ENCODE peak calls at places on chromosomes 1 and 21, in eight cellular contexts. Y, J, W, F, G, Q, X and L are unnamed samples. For H3K9me3, the result is how much of the 10 kb centered on the place peaks cover.

GRCh38 chr1:119814288-119814687 is 3.0 kb upstream of the REG4 start:
- DNase-seq in J (no peak), F (no peak), X (no peak), Y (no peak), W (no peak), Q (no peak), G (no peak), L (no peak)

GRCh38 chr1:54487571-54488050 is 60.4 kb upstream of the ACOT11 start:
- DNase-seq in J (no peak), Y (no peak), W (no peak), F (no peak), X (peak), G (peak), Q (no peak), L (no peak)

GRCh38 chr1:171984850-171985485 is 143.7 kb downstream of the DNM3 start:
- DNase-seq in G (peak), W (peak), J (peak), F (no peak), Y (no peak), X (peak), Q (no peak), L (peak)

GRCh38 chr1:23613191-23614126 is 54.2 kb upstream of the ID3 start:
- DNase-seq in Y (no peak), F (no peak), W (no peak), J (no peak), Q (no peak), X (no peak), G (no peak), L (peak)

GRCh38 chr1:154446292-154446691 is 41.1 kb downstream of the IL6R start:
- DNase-seq in F (no peak), W (no peak), G (no peak), J (no peak), Y (peak), Q (no peak), X (no peak), L (no peak)

GRCh38 chr1:120133228-120133927 is 42.9 kb downstream of the SEC22B start:
- DNase-seq in X (no peak), Y (no peak), J (no peak), Q (no peak), G (no peak), F (no peak), W (no peak), L (no peak)

GRCh38 chr1:1069061-1069710 is 4.9 kb downstream of the RNF223 start:
- DNase-seq in G (peak), X (peak), W (peak), Q (peak), J (peak), F (peak), Y (peak), L (peak)

GRCh38 chr1:31201871-31202270 is 37.8 kb downstream of the NKAIN1 start:
- DNase-seq in J (no peak), F (no peak), W (no peak), Y (no peak), G (no peak), Q (no peak), X (no peak), L (no peak)

GRCh38 chr1:26471201-26471497 is 1.1 kb upstream of the HMGN2 start:
- DNase-seq in X (no peak), G (no peak), Q (no peak), W (no peak), Y (no peak), J (no peak), F (no peak), L (no peak)

GRCh38 chr1:233081686-233082085 is 131.3 kb downstream of the NTPCR start:
- DNase-seq in Q (no peak), X (peak), F (no peak), W (no peak), G (no peak), J (no peak), Y (no peak), L (no peak)

GRCh38 chr1:246533371-246533905 is 26.4 kb upstream of the SMYD3 start:
- DNase-seq in Q (no peak), F (no peak), G (no peak), X (no peak), J (no peak), W (no peak), Y (no peak), L (no peak)

GRCh38 chr21:33026299-33026858 is 644 bp downstream of the OLIG2 start:
- DNase-seq in W (no peak), X (no peak), Q (no peak), J (no peak), G (no peak), Y (no peak), F (no peak), L (no peak)

GRCh38 chr1:35559317-35559944 is 1.8 kb downstream of the NCDN start:
- DNase-seq in X (no peak), G (no peak), Y (no peak), W (no peak), J (no peak), F (no peak), Q (no peak), L (no peak)

GRCh38 chr1:183444243-183444642 is 26.1 kb upstream of the NMNAT2 start:
- DNase-seq in J (no peak), X (peak), W (no peak), F (no peak), Y (no peak), G (no peak), Q (no peak), L (no peak)

GRCh38 chr1:9717193-9718005 is 65.9 kb downstream of the PIK3CD start:
- DNase-seq in F (peak), Y (peak), J (peak), X (no peak), G (peak), Q (no peak), W (no peak), L (peak)

GRCh38 chr1:228379165-228379460 is 27.5 kb downstream of the TRIM11 start:
- DNase-seq in Q (no peak), Y (no peak), G (peak), J (no peak), W (peak), F (no peak), X (no peak), L (no peak)

GRCh38 chr1:241101622-241102021 is 255.4 kb downstream of the RGS7 start:
- DNase-seq in Q (no peak), Y (no peak), J (no peak), X (no peak), F (no peak), W (no peak), G (no peak), L (no peak)

GRCh38 chr1:229318056-229318455 is 24.8 kb downstream of the CCSAP start:
- DNase-seq in Y (no peak), W (no peak), Q (no peak), G (no peak), X (no peak), J (no peak), F (no peak), L (no peak)

GRCh38 chr1:47661065-47661464 is 223.2 kb downstream of the FOXD2 start:
- DNase-seq in J (no peak), G (no peak), Q (no peak), W (no peak), F (no peak), Y (no peak), X (no peak), L (no peak)

GRCh38 chr1:45953934-45954333 is 150.5 kb downstream of the MAST2 start:
- DNase-seq in X (no peak), J (no peak), G (no peak), W (no peak), F (no peak), Y (no peak), Q (no peak), L (no peak)

GRCh38 chr1:206441336-206441967 is 28.8 kb upstream of the IKBKE start:
- DNase-seq in G (no peak), W (no peak), J (no peak), Q (no peak), X (no peak), Y (no peak), F (no peak), L (no peak)

GRCh38 chr1:162922196-162922595 is 61.2 kb upstream of the CCDC190 start:
- DNase-seq in Q (no peak), J (no peak), F (no peak), W (peak), X (peak), Y (no peak), G (no peak), L (no peak)

GRCh38 chr1:94855307-94855700 is 35.1 kb downstream of the SLC44A3 start:
- DNase-seq in F (no peak), Y (no peak), W (no peak), G (no peak), X (peak), J (no peak), Q (no peak), L (no peak)
- H3K27ac ChIP-seq in F (no peak), Y (peak), W (no peak), G (peak), X (peak), J (no peak), Q (no peak), L (no peak)

GRCh38 chr1:6243993-6244392 is at the start of gene HES3:
- DNase-seq in X (no peak), J (no peak), F (no peak), W (no peak), Y (no peak), G (no peak), Q (no peak), L (no peak)

GRCh38 chr1:6243053-6243834 is 735 bp upstream of the HES3 start:
- DNase-seq in J (no peak), W (no peak), X (no peak), Y (no peak), Q (no peak), F (no peak), G (no peak), L (no peak)

GRCh38 chr1:6239950-6240768 is 3.8 kb upstream of the HES3 start:
- DNase-seq in X (no peak), Y (no peak), Q (no peak), F (no peak), G (no peak), W (peak), J (no peak), L (no peak)

GRCh38 chr1:6241107-6241886 is 2.7 kb upstream of the HES3 start:
- DNase-seq in G (no peak), Y (no peak), F (no peak), Q (no peak), X (no peak), W (no peak), J (no peak), L (no peak)

GRCh38 chr1:6241887-6242740 is 1.9 kb upstream of the HES3 start:
- DNase-seq in G (no peak), X (no peak), Y (no peak), Q (peak), J (peak), F (no peak), W (no peak), L (no peak)
- H3K4me3 ChIP-seq in G (no peak), X (peak), Y (no peak), Q (no peak), J (no peak), F (no peak), W (peak), L (no peak)

GRCh38 chr1:2826736-2827292 is 25.3 kb upstream of the TTC34 start:
- DNase-seq in G (no peak), Y (no peak), X (no peak), F (no peak), W (no peak), Q (no peak), J (no peak), L (no peak)

GRCh38 chr1:2829846-2830615 is 28.5 kb upstream of the TTC34 start:
- DNase-seq in F (no peak), J (no peak), Q (no peak), X (no peak), W (no peak), Y (no peak), G (no peak), L (no peak)

GRCh38 chr1:2826316-2826715 is 24.8 kb upstream of the TTC34 start:
- DNase-seq in W (no peak), G (no peak), J (no peak), Y (no peak), X (no peak), Q (no peak), F (no peak), L (no peak)

GRCh38 chr1:2830761-2831425 is 29.4 kb upstream of the TTC34 start:
- DNase-seq in Y (no peak), J (no peak), X (no peak), W (no peak), G (no peak), Q (no peak), F (no peak), L (no peak)

GRCh38 chr1:2828586-2829250 is 27.2 kb upstream of the TTC34 start:
- DNase-seq in G (no peak), F (no peak), Q (no peak), X (no peak), J (no peak), W (no peak), Y (no peak), L (no peak)
- H3K9me3 ChIP-seq in G (under half), F (under half), Q (under half), X (under half), J (under half), W (under half), Y (under half), L (under half)

GRCh38 chr21:41112740-41113692 is 54.9 kb upstream of the BACE2 start:
- DNase-seq in G (peak), X (no peak), W (peak), F (no peak), Q (no peak), J (no peak), Y (peak), L (no peak)
- H3K27ac ChIP-seq in G (no peak), X (no peak), W (peak), F (no peak), Q (no peak), J (no peak), Y (peak), L (no peak)

DNA sequence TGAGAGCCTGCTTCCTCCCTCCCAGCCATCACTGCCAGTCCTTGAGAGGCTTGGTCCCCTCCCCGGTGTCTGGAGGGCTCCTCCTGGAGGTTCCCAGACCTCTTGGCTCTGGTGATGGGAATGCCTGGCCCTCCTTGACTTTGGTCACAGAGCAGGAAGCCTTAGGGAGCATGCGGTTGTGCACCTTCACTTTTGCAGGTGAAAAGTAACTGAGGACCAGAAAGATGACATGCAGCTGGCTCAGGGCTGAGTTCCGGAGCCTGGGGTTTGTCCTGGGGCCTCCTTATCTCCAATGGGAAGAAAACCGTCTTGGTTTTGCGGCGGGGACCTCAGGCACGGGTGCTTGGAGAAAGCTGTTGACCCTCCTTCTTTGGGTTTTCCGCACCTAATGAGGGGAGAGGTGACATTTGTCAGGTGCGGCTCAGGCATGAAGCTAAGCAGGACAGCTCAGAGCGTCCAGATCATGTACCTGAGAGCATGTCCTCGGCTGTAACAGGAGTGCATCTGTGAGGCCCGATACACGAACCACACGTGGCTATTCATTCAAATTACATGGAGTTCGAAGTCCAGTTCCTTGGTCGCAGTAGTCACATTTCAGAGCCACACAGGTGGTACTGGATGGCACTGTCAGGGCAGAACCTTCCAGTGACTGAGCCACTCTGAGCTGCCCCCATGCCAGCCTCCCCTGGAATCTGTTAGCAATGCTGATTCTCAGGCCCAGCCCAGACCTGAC is 608 bp upstream of the MX2 start:
- DNase-seq in G (no peak), X (no peak), F (no peak), W (no peak), Q (peak), J (no peak), Y (no peak), L (no peak)
- H3K4me3 ChIP-seq in G (no peak), X (peak), F (peak), W (no peak), Q (no peak), J (no peak), Y (peak), L (peak)

GRCh38 chr1:203954788-203955552 is 93.6 kb downstream of the SNRPE start:
- DNase-seq in Y (no peak), W (no peak), G (no peak), J (no peak), Q (no peak), F (no peak), X (no peak), L (no peak)

DNA sequence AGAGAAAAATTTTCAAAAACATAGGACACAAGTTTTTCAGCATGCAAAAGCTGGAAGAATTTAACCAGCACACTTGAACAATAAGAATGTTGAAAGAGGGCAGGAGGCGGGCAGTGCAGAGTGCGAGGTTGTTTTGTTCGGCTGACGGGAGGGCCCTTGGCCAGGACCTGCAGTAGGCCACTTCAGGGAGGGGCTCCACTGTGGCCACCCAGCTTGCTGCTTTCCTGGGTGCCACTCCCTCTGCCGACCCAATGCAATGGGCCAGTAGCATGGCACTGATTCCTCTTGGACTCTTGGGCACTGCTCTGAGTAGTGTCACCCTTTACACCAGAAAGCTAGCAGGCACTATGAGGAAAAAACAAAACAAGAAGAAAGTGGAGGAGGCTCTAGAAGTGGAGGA is 92.9 kb downstream of the SNRPE start:
- DNase-seq in G (no peak), J (no peak), Y (no peak), W (no peak), Q (no peak), X (no peak), F (no peak), L (no peak)
- H3K9me3 ChIP-seq in G (under half), J (under half), Y (under half), W (under half), Q (under half), X (under half), F (under half), L (under half)